ENCODE peak calls at places on chromosomes 6 and 20, in seven cellular contexts. P is uterus, S is AG10803, I is heart right ventricle, M is lower leg skin, Q is AG04450, V is left lung. E is an unnamed sample.

GRCh38 chr20:60049601-60050000 is 91.4 kb downstream of the CDH26 start:
- DNase-seq in M (peak), Q (no peak), S (no peak), P (no peak), V (no peak), I (no peak), E (no peak)

GRCh38 chr6:13808806-13809205 is 5.6 kb downstream of the MCUR1 start:
- DNase-seq in I (no peak), V (no peak), M (no peak), P (no peak), S (no peak), Q (no peak), E (no peak)

GRCh38 chr6:110951986-110952794 is 6.3 kb upstream of the GTF3C6 start:
- DNase-seq in V (no peak), Q (no peak), M (no peak), S (peak), I (no peak), P (no peak), E (peak)

GRCh38 chr20:8722277-8722928 is 346.5 kb upstream of the PLCB4 start:
- DNase-seq in V (no peak), M (no peak), S (peak), Q (peak), P (peak), I (peak), E (peak)

GRCh38 chr6:34585108-34585507 is 29.0 kb upstream of the SPDEF start:
- DNase-seq in P (no peak), M (no peak), I (no peak), V (no peak), Q (no peak), S (no peak), E (no peak)

GRCh38 chr6:140653985-140654384 is 1279.5 kb upstream of the CITED2 start:
- DNase-seq in I (no peak), S (no peak), M (no peak), V (no peak), Q (no peak), P (no peak), E (no peak)

GRCh38 chr6:144158133-144158532 is 7.8 kb downstream of the STX11 start:
- DNase-seq in S (peak), Q (peak), M (no peak), V (no peak), I (peak), P (peak), E (peak)

GRCh38 chr20:57437672-57438330 is 46.6 kb downstream of the RBM38 start:
- DNase-seq in M (no peak), I (no peak), S (no peak), P (no peak), V (peak), Q (no peak), E (no peak)

GRCh38 chr6:1600764-1601615 is 8.7 kb upstream of the FOXC1 start:
- DNase-seq in M (no peak), S (no peak), P (no peak), V (no peak), I (no peak), Q (no peak), E (no peak)

GRCh38 chr6:151680846-151681425 is 126.5 kb upstream of the ESR1 start:
- DNase-seq in I (no peak), M (no peak), Q (no peak), V (peak), P (no peak), S (no peak), E (no peak)

GRCh38 chr6:27867051-27867940 is 44.9 kb downstream of the OR2B2 start:
- DNase-seq in I (peak), S (peak), P (peak), M (peak), V (peak), Q (no peak), E (peak)

GRCh38 chr6:145811741-145812140 is 2.9 kb downstream of the FBXO30 start:
- DNase-seq in P (no peak), I (no peak), V (no peak), S (no peak), Q (no peak), M (no peak), E (no peak)

GRCh38 chr6:145809785-145810184 is 4.8 kb downstream of the FBXO30 start:
- DNase-seq in S (peak), M (no peak), I (no peak), Q (no peak), V (no peak), P (no peak), E (peak)

GRCh38 chr6:145813285-145814034 is 1.1 kb downstream of the FBXO30 start:
- DNase-seq in I (no peak), P (no peak), Q (no peak), V (no peak), M (no peak), S (peak), E (peak)

GRCh38 chr6:145809211-145809610 is 5.4 kb downstream of the FBXO30 start:
- DNase-seq in V (no peak), I (no peak), P (no peak), M (no peak), S (no peak), Q (no peak), E (no peak)

DNA sequence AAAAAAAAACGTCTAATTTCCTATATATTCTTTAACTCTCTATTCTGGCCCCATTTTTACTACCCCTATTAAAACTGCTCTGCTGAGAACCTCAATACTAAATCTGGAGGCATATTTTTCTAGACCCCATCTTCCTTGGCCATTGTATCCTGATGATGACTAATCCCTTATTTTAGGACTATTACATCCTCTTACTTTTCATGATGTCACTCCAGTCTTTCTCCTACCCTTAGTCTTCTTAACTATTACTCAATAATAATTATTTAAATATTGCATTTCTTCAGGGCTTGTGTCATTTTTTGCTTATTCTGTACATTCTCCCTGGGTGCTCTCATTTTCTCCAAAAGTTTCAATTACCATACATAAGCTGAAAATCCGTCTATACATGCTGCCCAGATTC is 6.4 kb downstream of the FBXO30 start:
- DNase-seq in M (no peak), S (no peak), P (no peak), V (no peak), Q (no peak), I (no peak), E (peak)
- TF ChIP-seq CTCF in M (no peak), S (no peak), P (no peak), V (no peak), Q (no peak), I (no peak), E (no peak)

GRCh38 chr6:167125950-167126349 is 3.1 kb downstream of the CCR6 start:
- DNase-seq in I (no peak), M (peak), S (no peak), Q (no peak), V (no peak), P (no peak), E (no peak)

GRCh38 chr6:167125405-167125804 is 2.5 kb downstream of the CCR6 start:
- DNase-seq in S (no peak), V (no peak), P (no peak), Q (no peak), I (no peak), M (peak), E (no peak)

GRCh38 chr6:167122041-167122826 is 662 bp upstream of the CCR6 start:
- DNase-seq in P (no peak), S (no peak), V (no peak), Q (no peak), M (peak), I (no peak), E (no peak)

GRCh38 chr6:167122827-167123657 is at the start of gene CCR6:
- DNase-seq in P (no peak), I (no peak), Q (no peak), V (no peak), M (peak), S (no peak), E (no peak)

GRCh38 chr6:167124753-167125152 is 1.9 kb downstream of the CCR6 start:
- DNase-seq in V (no peak), S (no peak), M (no peak), P (no peak), I (no peak), Q (no peak), E (no peak)
- H3K4me3 ChIP-seq in V (no peak), S (no peak), M (no peak), P (no peak), I (no peak), Q (no peak), E (no peak)

GRCh38 chr6:43951063-43951755 is 176.0 kb downstream of the MRPL14 start:
- DNase-seq in S (peak), M (peak), Q (no peak), I (peak), V (peak), P (peak), E (peak)
- TF ChIP-seq CTCF in S (peak), M (no peak), Q (peak), I (peak), V (peak), P (peak), E (peak)

GRCh38 chr20:49569403-49570115 is 1.6 kb upstream of the PTGIS start:
- DNase-seq in Q (no peak), I (no peak), M (peak), V (no peak), P (peak), S (no peak), E (no peak)

GRCh38 chr20:49566401-49566800 is 1.5 kb downstream of the PTGIS start:
- DNase-seq in P (no peak), S (no peak), Q (no peak), M (no peak), I (no peak), V (no peak), E (no peak)

GRCh38 chr20:49567421-49568256 is at the start of gene PTGIS:
- DNase-seq in M (peak), Q (no peak), I (no peak), P (peak), S (no peak), V (peak), E (no peak)

GRCh38 chr20:49570161-49570827 is 2.4 kb upstream of the PTGIS start:
- DNase-seq in M (peak), I (no peak), V (no peak), P (no peak), Q (no peak), S (no peak), E (no peak)

DNA sequence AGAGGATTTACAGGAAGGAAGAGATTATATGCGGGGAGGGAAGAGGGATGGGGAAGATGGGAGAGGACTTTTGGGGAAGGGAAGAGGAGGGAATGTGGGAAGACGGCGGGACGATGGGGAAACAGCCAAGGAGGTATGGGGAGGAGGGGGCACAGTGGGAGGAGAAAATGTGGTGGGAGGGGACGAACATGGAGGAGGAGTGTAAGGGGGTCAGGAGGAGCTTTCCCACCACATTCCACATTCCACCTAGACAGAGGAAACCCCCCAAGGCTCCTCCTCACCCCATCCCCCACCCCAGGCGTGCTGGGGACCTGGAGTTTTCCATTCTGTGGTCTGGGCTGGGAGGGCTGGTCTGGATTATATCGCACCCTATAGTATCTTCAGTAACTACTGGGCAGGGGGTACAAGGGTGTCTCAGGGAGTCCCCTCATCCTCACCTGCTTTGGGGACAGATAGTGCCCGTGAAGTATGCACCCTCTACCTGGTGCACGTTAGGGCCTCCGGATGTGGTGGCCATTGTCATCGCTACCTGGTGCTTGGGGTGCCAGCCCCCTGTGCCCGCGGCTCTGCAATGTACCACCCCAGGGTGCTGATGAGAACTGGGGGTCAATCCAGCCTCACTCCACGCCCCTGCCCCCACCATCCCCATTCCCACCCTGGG is 684 bp upstream of the PTGIS start:
- DNase-seq in S (no peak), Q (no peak), I (no peak), M (peak), P (peak), V (no peak), E (peak)
- H3K4me3 ChIP-seq in S (peak), Q (peak), I (peak), M (no peak), P (peak), V (no peak), E (peak)

GRCh38 chr20:934186-934840 is 18.2 kb upstream of the ANGPT4 start:
- DNase-seq in M (peak), Q (no peak), I (no peak), S (no peak), V (no peak), P (no peak), E (no peak)
- TF ChIP-seq CTCF in M (no peak), Q (no peak), I (no peak), S (no peak), V (no peak), P (no peak), E (no peak)

DNA sequence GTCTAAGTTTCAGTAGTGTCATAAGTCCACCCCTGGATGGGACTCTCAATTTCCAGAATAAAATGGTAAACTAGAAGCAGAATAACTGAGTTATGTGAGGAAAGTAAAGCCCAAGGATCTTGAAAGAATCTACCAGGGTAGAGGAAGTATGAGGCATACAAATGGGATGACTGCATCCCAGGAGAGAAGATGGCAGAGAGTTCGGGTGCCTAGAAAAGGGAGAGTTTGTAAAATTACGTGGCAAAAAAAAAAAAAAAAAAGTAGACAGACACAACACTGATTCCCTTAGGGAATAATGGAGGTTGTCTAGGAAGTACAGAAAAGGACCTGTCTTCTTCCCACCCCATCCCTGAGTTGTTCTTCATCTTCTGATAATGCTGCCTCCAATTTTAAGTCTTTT is 3.4 kb downstream of the GABBR1 start:
- DNase-seq in S (no peak), P (no peak), I (no peak), V (no peak), M (no peak), Q (no peak), E (no peak)
- H3K4me3 ChIP-seq in S (no peak), P (no peak), I (no peak), V (no peak), M (no peak), Q (no peak), E (no peak)

GRCh38 chr6:15337584-15337981 is 91.7 kb downstream of the JARID2 start:
- DNase-seq in I (no peak), Q (no peak), P (no peak), V (no peak), M (no peak), S (no peak), E (no peak)
- TF ChIP-seq CTCF in I (no peak), Q (no peak), P (no peak), V (no peak), M (no peak), S (no peak), E (no peak)

GRCh38 chr6:156954781-156955180 is 177.6 kb downstream of the ARID1B start:
- DNase-seq in P (no peak), V (no peak), Q (no peak), S (no peak), I (no peak), M (no peak), E (no peak)

GRCh38 chr6:156953125-156953477 is 175.9 kb downstream of the ARID1B start:
- DNase-seq in P (no peak), I (no peak), M (no peak), S (no peak), V (no peak), Q (no peak), E (peak)

GRCh38 chr6:156952401-156952800 is 175.2 kb downstream of the ARID1B start:
- DNase-seq in S (no peak), Q (no peak), V (no peak), M (no peak), I (no peak), P (no peak), E (no peak)

GRCh38 chr6:156954191-156954590 is 177.0 kb downstream of the ARID1B start:
- DNase-seq in V (no peak), S (peak), I (no peak), Q (no peak), P (no peak), M (no peak), E (no peak)

GRCh38 chr6:156953478-156954146 is 176.4 kb downstream of the ARID1B start:
- DNase-seq in V (no peak), M (no peak), S (peak), Q (peak), I (peak), P (no peak), E (peak)
- H3K4me3 ChIP-seq in V (no peak), M (no peak), S (peak), Q (peak), I (peak), P (no peak), E (no peak)

DNA sequence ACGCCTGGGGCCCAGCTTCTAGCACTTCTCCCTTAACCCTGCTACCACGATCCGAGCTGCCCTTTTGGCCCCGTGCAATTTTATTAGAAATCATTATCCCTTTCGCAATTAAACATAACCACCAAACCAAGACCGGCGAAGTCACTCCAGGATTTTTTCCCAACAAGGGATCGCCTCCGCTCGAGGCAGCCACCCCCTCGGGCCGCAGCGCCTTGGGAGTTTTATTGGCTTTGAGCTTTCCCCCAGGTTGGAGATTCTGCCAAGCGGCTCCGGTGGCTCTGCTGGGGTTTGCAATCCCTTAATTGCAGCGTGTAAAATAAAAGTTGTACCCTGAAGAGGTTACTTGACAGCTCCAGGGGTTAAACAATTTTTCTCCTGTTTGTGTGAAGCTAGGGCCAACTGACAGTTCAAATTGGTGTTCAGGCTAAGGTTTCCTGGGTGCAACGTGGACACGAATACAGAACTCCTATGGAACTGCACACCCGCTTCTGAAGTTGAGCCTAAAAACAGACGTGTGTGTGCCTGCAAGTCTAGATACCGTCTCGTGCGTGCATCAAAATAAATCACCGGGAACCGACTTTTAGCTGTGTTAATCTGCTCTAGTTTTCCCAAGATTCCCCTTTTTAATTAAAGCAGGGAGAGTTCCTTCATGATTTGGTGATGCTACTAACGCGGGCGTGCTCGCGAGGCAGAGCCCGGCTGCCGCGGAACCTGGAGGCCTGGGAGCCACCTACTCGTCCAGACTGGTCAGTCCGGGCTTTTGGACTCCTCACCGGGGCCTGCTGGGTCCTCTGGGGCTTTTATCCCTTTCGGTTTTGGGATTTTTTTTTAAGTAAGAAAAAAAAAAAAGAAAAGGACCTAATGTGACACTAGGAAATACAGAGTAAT is 963 bp upstream of the TFAP2A start:
- DNase-seq in S (no peak), V (no peak), I (no peak), M (no peak), Q (no peak), P (no peak), E (no peak)
- TF ChIP-seq CTCF in S (no peak), V (no peak), I (no peak), M (no peak), Q (no peak), P (no peak), E (no peak)

GRCh38 chr6:26232306-26232949 is 132.6 kb upstream of the BTN3A2 start:
- DNase-seq in M (no peak), Q (no peak), S (no peak), V (no peak), I (no peak), P (no peak), E (no peak)
- H3K4me3 ChIP-seq in M (no peak), Q (no peak), S (no peak), V (no peak), I (no peak), P (no peak), E (no peak)